ENCODE peak calls at places on chromosomes 13 and 19, in seven cellular contexts. One of them, this sample, is unnamed.
A peak's percentile ranks its signal among the peaks of the same experiment; 100 is the strongest.

GRCh38 chr13:33194820-33195692 is 90.5 kb downstream of the STARD13 start:
- DNase-seq in dorsolateral prefrontal cortex: no peak
- DNase-seq in nephron progenitor cell: peak; percentile 16
- DNase-seq in BJ: peak; percentile 78
- DNase-seq in heart right ventricle: no peak
- DNase-seq in AG04450: peak; percentile 79
- DNase-seq in uterus: peak; percentile 35
- DNase-seq in this sample: no peak

GRCh38 chr13:20566424-20566916 is 487 bp upstream of the IFT88 start:
- DNase-seq in dorsolateral prefrontal cortex: no peak
- DNase-seq in nephron progenitor cell: no peak
- DNase-seq in BJ: peak; percentile 29
- DNase-seq in heart right ventricle: no peak
- DNase-seq in AG04450: peak; percentile 53
- DNase-seq in uterus: no peak
- DNase-seq in this sample: no peak

GRCh38 chr19:35166100-35167063 is 11.8 kb downstream of the FXYD5 start:
- DNase-seq in dorsolateral prefrontal cortex: no peak
- DNase-seq in nephron progenitor cell: no peak
- DNase-seq in BJ: no peak
- DNase-seq in heart right ventricle: no peak
- DNase-seq in AG04450: no peak
- DNase-seq in uterus: no peak
- DNase-seq in this sample: no peak

GRCh38 chr13:45718063-45718462 is 15.9 kb downstream of the CBY2 start:
- DNase-seq in dorsolateral prefrontal cortex: no peak
- DNase-seq in nephron progenitor cell: no peak
- DNase-seq in BJ: no peak
- DNase-seq in heart right ventricle: no peak
- DNase-seq in AG04450: no peak
- DNase-seq in uterus: no peak
- DNase-seq in this sample: no peak

GRCh38 chr13:111559612-111560423 is 239.4 kb downstream of the TEX29 start:
- DNase-seq in dorsolateral prefrontal cortex: no peak
- DNase-seq in nephron progenitor cell: no peak
- DNase-seq in BJ: no peak
- DNase-seq in heart right ventricle: no peak
- DNase-seq in AG04450: no peak
- DNase-seq in uterus: no peak
- DNase-seq in this sample: no peak

GRCh38 chr13:102294407-102295018 is 107.3 kb downstream of the FGF14 start:
- DNase-seq in dorsolateral prefrontal cortex: no peak
- DNase-seq in nephron progenitor cell: no peak
- DNase-seq in BJ: no peak
- DNase-seq in heart right ventricle: no peak
- DNase-seq in AG04450: no peak
- DNase-seq in uterus: no peak
- DNase-seq in this sample: no peak

GRCh38 chr13:60931858-60932546 is 483.6 kb downstream of the PCDH20 start:
- DNase-seq in dorsolateral prefrontal cortex: no peak
- DNase-seq in nephron progenitor cell: no peak
- DNase-seq in BJ: no peak
- DNase-seq in heart right ventricle: no peak
- DNase-seq in AG04450: no peak
- DNase-seq in uterus: no peak
- DNase-seq in this sample: no peak

GRCh38 chr13:113904411-113904810 is 40.5 kb upstream of the GAS6 start:
- DNase-seq in dorsolateral prefrontal cortex: no peak
- DNase-seq in nephron progenitor cell: no peak
- DNase-seq in BJ: no peak
- DNase-seq in heart right ventricle: peak; percentile 68
- DNase-seq in AG04450: no peak
- DNase-seq in uterus: peak; percentile 68
- DNase-seq in this sample: no peak

GRCh38 chr13:21541980-21542379 is 62.0 kb downstream of the MICU2 start:
- DNase-seq in dorsolateral prefrontal cortex: no peak
- DNase-seq in nephron progenitor cell: no peak
- DNase-seq in BJ: no peak
- DNase-seq in heart right ventricle: no peak
- DNase-seq in AG04450: no peak
- DNase-seq in uterus: no peak
- DNase-seq in this sample: no peak

GRCh38 chr19:18287836-18288772 is 6.7 kb upstream of the JUND start:
- DNase-seq in dorsolateral prefrontal cortex: no peak
- DNase-seq in nephron progenitor cell: peak; percentile 73
- DNase-seq in BJ: no peak
- DNase-seq in heart right ventricle: no peak
- DNase-seq in AG04450: no peak
- DNase-seq in uterus: no peak
- DNase-seq in this sample: no peak

GRCh38 chr13:29771247-29771646 is 79.2 kb downstream of the UBL3 start:
- DNase-seq in dorsolateral prefrontal cortex: no peak
- DNase-seq in nephron progenitor cell: no peak
- DNase-seq in BJ: no peak
- DNase-seq in heart right ventricle: no peak
- DNase-seq in AG04450: no peak
- DNase-seq in uterus: no peak
- DNase-seq in this sample: no peak

GRCh38 chr13:41407380-41407779 is 50.0 kb upstream of the RGCC start:
- DNase-seq in dorsolateral prefrontal cortex: no peak
- DNase-seq in nephron progenitor cell: no peak
- DNase-seq in BJ: no peak
- DNase-seq in heart right ventricle: no peak
- DNase-seq in AG04450: no peak
- DNase-seq in uterus: no peak
- DNase-seq in this sample: no peak

GRCh38 chr19:28638445-28638844 is 574.5 kb downstream of the UQCRFS1 start:
- DNase-seq in dorsolateral prefrontal cortex: no peak
- DNase-seq in nephron progenitor cell: no peak
- DNase-seq in BJ: no peak
- DNase-seq in heart right ventricle: no peak
- DNase-seq in AG04450: no peak
- DNase-seq in uterus: no peak
- DNase-seq in this sample: no peak

GRCh38 chr13:75875450-75875849 is 239.3 kb downstream of the LMO7 start:
- DNase-seq in dorsolateral prefrontal cortex: no peak
- DNase-seq in nephron progenitor cell: no peak
- DNase-seq in BJ: no peak
- DNase-seq in heart right ventricle: no peak
- DNase-seq in AG04450: no peak
- DNase-seq in uterus: no peak
- DNase-seq in this sample: no peak

GRCh38 chr13:98475521-98475920 is 101.4 kb downstream of the STK24 start:
- DNase-seq in dorsolateral prefrontal cortex: no peak
- DNase-seq in nephron progenitor cell: peak; percentile 74
- DNase-seq in BJ: no peak
- DNase-seq in heart right ventricle: no peak
- DNase-seq in AG04450: no peak
- DNase-seq in uterus: no peak
- DNase-seq in this sample: no peak

GRCh38 chr13:76038920-76039716 is 403.0 kb downstream of the LMO7 start:
- DNase-seq in dorsolateral prefrontal cortex: no peak
- DNase-seq in nephron progenitor cell: no peak
- DNase-seq in BJ: no peak
- DNase-seq in heart right ventricle: no peak
- DNase-seq in AG04450: no peak
- DNase-seq in uterus: no peak
- DNase-seq in this sample: no peak

GRCh38 chr19:30672926-30673325 is 300.7 kb downstream of the ZNF536 start:
- DNase-seq in dorsolateral prefrontal cortex: no peak
- DNase-seq in nephron progenitor cell: no peak
- DNase-seq in BJ: no peak
- DNase-seq in heart right ventricle: no peak
- DNase-seq in AG04450: no peak
- DNase-seq in uterus: no peak
- DNase-seq in this sample: no peak

GRCh38 chr13:114124921-114125320 is 7.5 kb downstream of the RASA3 start:
- DNase-seq in dorsolateral prefrontal cortex: no peak
- DNase-seq in nephron progenitor cell: no peak
- DNase-seq in BJ: peak; percentile 56
- DNase-seq in heart right ventricle: no peak
- DNase-seq in AG04450: peak; percentile 58
- DNase-seq in uterus: no peak
- DNase-seq in this sample: no peak

GRCh38 chr13:25819856-25820530 is 231.8 kb downstream of the SHISA2 start:
- DNase-seq in dorsolateral prefrontal cortex: no peak
- DNase-seq in nephron progenitor cell: no peak
- DNase-seq in BJ: no peak
- DNase-seq in heart right ventricle: peak; percentile 11
- DNase-seq in AG04450: no peak
- DNase-seq in uterus: no peak
- DNase-seq in this sample: no peak

GRCh38 chr19:32658527-32658926 is 16.5 kb downstream of the ANKRD27 start:
- DNase-seq in dorsolateral prefrontal cortex: no peak
- DNase-seq in nephron progenitor cell: no peak
- DNase-seq in BJ: no peak
- DNase-seq in heart right ventricle: no peak
- DNase-seq in AG04450: no peak
- DNase-seq in uterus: no peak
- DNase-seq in this sample: no peak

GRCh38 chr19:4817467-4818277 is 13.8 kb downstream of the TICAM1 start:
- DNase-seq in dorsolateral prefrontal cortex: no peak
- DNase-seq in nephron progenitor cell: no peak
- DNase-seq in BJ: no peak
- DNase-seq in heart right ventricle: no peak
- DNase-seq in AG04450: no peak
- DNase-seq in uterus: no peak
- DNase-seq in this sample: no peak
- TF ChIP-seq CTCF in dorsolateral prefrontal cortex: no peak
- TF ChIP-seq CTCF in nephron progenitor cell: no peak
- TF ChIP-seq CTCF in BJ: no peak
- TF ChIP-seq CTCF in heart right ventricle: no peak
- TF ChIP-seq CTCF in AG04450: no peak
- TF ChIP-seq CTCF in uterus: no peak
- TF ChIP-seq CTCF in this sample: no peak

GRCh38 chr19:42080764-42081375 is 4.9 kb downstream of the ZNF574 start:
- DNase-seq in dorsolateral prefrontal cortex: no peak
- DNase-seq in nephron progenitor cell: no peak
- DNase-seq in BJ: no peak
- DNase-seq in heart right ventricle: no peak
- DNase-seq in AG04450: no peak
- DNase-seq in uterus: no peak
- DNase-seq in this sample: no peak

GRCh38 chr19:42079276-42079669 is 3.3 kb downstream of the ZNF574 start:
- DNase-seq in dorsolateral prefrontal cortex: no peak
- DNase-seq in nephron progenitor cell: no peak
- DNase-seq in BJ: no peak
- DNase-seq in heart right ventricle: no peak
- DNase-seq in AG04450: no peak
- DNase-seq in uterus: no peak
- DNase-seq in this sample: no peak

GRCh38 chr19:42079886-42080763 is 4.2 kb downstream of the ZNF574 start:
- DNase-seq in dorsolateral prefrontal cortex: no peak
- DNase-seq in nephron progenitor cell: no peak
- DNase-seq in BJ: no peak
- DNase-seq in heart right ventricle: no peak
- DNase-seq in AG04450: no peak
- DNase-seq in uterus: no peak
- DNase-seq in this sample: no peak

GRCh38 chr19:42083537-42083936 is 7.6 kb downstream of the ZNF574 start:
- DNase-seq in dorsolateral prefrontal cortex: no peak
- DNase-seq in nephron progenitor cell: no peak
- DNase-seq in BJ: no peak
- DNase-seq in heart right ventricle: no peak
- DNase-seq in AG04450: no peak
- DNase-seq in uterus: no peak
- DNase-seq in this sample: no peak

DNA sequence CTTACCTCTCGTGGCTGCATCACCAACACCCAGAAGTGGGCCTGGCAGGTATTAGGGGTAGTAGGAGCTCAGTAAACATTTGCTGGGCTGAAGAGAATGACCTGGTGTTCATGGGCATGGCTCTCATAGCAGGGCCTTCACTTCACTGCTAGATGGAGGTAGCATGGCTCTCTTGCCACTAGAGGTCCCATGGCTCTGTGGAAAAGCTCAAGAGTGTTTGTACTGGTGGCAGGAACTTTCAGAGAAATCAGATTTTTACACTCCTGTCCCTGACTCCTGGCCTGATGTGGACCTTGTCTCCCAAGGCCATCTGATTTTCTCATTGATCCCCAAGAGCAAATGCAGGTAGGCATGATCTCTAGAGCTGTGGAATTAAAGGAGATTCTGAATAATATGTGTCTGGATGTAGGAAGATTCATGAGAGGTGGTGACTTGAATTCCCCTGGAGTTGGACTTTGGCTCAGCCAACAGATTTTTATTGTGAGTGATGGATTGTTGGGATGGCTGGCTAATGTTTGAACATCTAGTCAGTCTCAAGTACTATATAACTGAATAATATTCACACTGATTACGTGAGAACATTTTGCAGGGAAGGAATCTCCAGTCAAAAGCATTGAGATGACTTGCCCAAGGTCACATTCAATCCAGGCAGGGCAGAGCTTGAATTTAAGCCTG is 5.8 kb downstream of the ZNF574 start:
- DNase-seq in dorsolateral prefrontal cortex: no peak
- DNase-seq in nephron progenitor cell: no peak
- DNase-seq in BJ: no peak
- DNase-seq in heart right ventricle: no peak
- DNase-seq in AG04450: no peak
- DNase-seq in uterus: no peak
- DNase-seq in this sample: no peak
- TF ChIP-seq CTCF in dorsolateral prefrontal cortex: peak; percentile 41
- TF ChIP-seq CTCF in nephron progenitor cell: peak; percentile 39
- TF ChIP-seq CTCF in BJ: peak; percentile 76
- TF ChIP-seq CTCF in heart right ventricle: peak; percentile 22
- TF ChIP-seq CTCF in AG04450: peak; percentile 76
- TF ChIP-seq CTCF in uterus: no peak
- TF ChIP-seq CTCF in this sample: peak; percentile 53

DNA sequence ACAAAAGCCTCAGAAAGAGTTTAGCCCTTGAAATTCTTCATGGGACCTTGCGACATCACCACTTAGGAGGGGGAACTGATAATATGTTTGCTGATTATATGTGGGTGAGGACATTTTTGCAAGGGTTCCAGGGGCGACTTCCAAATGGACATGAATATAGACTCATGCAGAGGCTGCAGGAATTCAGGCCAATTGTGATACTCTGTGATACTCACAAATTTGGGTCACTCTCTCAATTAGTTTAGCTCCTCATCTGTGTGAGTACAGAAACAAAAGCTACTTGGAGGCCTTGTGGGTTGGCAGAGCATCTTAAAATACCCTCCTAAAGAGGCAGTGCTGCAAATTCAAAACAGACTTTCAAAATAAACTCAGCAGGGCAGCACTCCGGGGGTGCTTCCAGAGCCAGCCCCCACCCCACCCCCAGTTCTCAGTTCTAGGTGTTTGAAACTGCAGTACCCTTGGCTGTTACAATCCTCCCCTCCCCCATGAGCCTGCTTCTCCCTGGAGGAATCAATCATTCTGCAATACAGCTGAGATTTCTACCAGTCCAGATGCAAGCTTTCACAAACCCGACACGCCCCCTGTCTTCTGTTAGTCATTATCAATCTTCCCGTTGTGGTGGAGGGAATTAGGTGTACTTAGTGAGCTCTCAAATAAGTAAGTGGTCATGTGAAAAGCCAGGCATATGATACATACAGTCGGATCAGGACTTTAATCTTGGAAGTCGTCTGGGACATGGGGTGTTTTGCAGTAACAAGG is 96.9 kb upstream of the MBNL2 start:
- DNase-seq in dorsolateral prefrontal cortex: no peak
- DNase-seq in nephron progenitor cell: peak; percentile 58
- DNase-seq in BJ: no peak
- DNase-seq in heart right ventricle: no peak
- DNase-seq in AG04450: no peak
- DNase-seq in uterus: peak; percentile 54
- DNase-seq in this sample: no peak
- TF ChIP-seq CTCF in dorsolateral prefrontal cortex: peak; percentile 49
- TF ChIP-seq CTCF in nephron progenitor cell: no peak
- TF ChIP-seq CTCF in BJ: peak; percentile 25
- TF ChIP-seq CTCF in heart right ventricle: no peak
- TF ChIP-seq CTCF in AG04450: no peak
- TF ChIP-seq CTCF in uterus: no peak
- TF ChIP-seq CTCF in this sample: no peak

GRCh38 chr13:65656740-65657329 is 1573.3 kb downstream of the PCDH9 start:
- DNase-seq in dorsolateral prefrontal cortex: no peak
- DNase-seq in nephron progenitor cell: no peak
- DNase-seq in BJ: no peak
- DNase-seq in heart right ventricle: no peak
- DNase-seq in AG04450: no peak
- DNase-seq in uterus: no peak
- DNase-seq in this sample: no peak
- TF ChIP-seq CTCF in dorsolateral prefrontal cortex: peak; percentile 70
- TF ChIP-seq CTCF in nephron progenitor cell: peak; percentile 47
- TF ChIP-seq CTCF in BJ: peak; percentile 45
- TF ChIP-seq CTCF in heart right ventricle: peak; percentile 61
- TF ChIP-seq CTCF in AG04450: peak; percentile 67
- TF ChIP-seq CTCF in uterus: peak; percentile 30
- TF ChIP-seq CTCF in this sample: peak; percentile 62

This sample was measured in progenitor cell of endocrine pancreas.